ENCODE peak calls at places on chromosome 19, in four cellular contexts. M is cardiac muscle cell, Q is fibroblast of the aortic adventitia, J is NCI-H2171 treated with DMSO at 0.1 percent for 48 hours. Y is an unnamed sample.

GRCh38 chr19:57363734-57364181 is 407 bp downstream of the TRAPPC2B start:
- DNase-seq in M (peak), Q (no peak), J (no peak), Y (no peak)

GRCh38 chr19:28727133-28727834 is 485.7 kb downstream of the UQCRFS1 start:
- DNase-seq in J (no peak), M (peak), Q (peak), Y (peak)

GRCh38 chr19:1312732-1313694 is 27.3 kb downstream of the EFNA2 start:
- DNase-seq in J (peak), M (peak), Q (peak), Y (no peak)

GRCh38 chr19:44005968-44006367 is 3.2 kb downstream of the ZNF230 start:
- DNase-seq in M (peak), J (no peak), Q (peak), Y (no peak)

GRCh38 chr19:8973501-8974091 is 36.6 kb downstream of the MUC16 start:
- DNase-seq in Q (no peak), J (no peak), M (peak), Y (no peak)

GRCh38 chr19:17611462-17612244 is 56.2 kb downstream of the COLGALT1 start:
- DNase-seq in M (no peak), J (no peak), Q (no peak), Y (no peak)

GRCh38 chr19:38070573-38070972 is 153.4 kb downstream of the DPF1 start:
- DNase-seq in J (no peak), M (peak), Q (peak), Y (no peak)

GRCh38 chr19:19531951-19532805 is 3.5 kb downstream of the YJEFN3 start:
- DNase-seq in J (peak), M (peak), Q (peak), Y (peak)

GRCh38 chr19:33325920-33326319 is 23.6 kb upstream of the CEBPA start:
- DNase-seq in Q (peak), M (peak), J (peak), Y (no peak)

GRCh38 chr19:899363-900301 is 6.3 kb downstream of the RNU6-9 start:
- DNase-seq in Q (no peak), J (no peak), M (no peak), Y (no peak)

GRCh38 chr19:11781295-11782057 is 14.7 kb downstream of the ZNF441 start:
- DNase-seq in Q (no peak), J (no peak), M (no peak), Y (no peak)

GRCh38 chr19:33745297-33745696 is 51.4 kb upstream of the KCTD15 start:
- DNase-seq in Q (no peak), J (peak), M (no peak), Y (no peak)

GRCh38 chr19:45189971-45190370 is 11.4 kb downstream of the BLOC1S3 start:
- DNase-seq in Q (no peak), J (no peak), M (no peak), Y (no peak)

GRCh38 chr19:15812059-15812722 is 3.3 kb downstream of the OR10H1 start:
- DNase-seq in Q (no peak), J (no peak), M (no peak), Y (no peak)

GRCh38 chr19:46546194-46546896 is 50.7 kb upstream of the PNMA8B start:
- DNase-seq in J (peak), M (no peak), Q (peak), Y (no peak)

GRCh38 chr19:39474139-39474620 is 6.5 kb upstream of the TIMM50 start:
- DNase-seq in J (peak), M (peak), Q (peak), Y (peak)

GRCh38 chr19:11538232-11539036 is at the start of gene CNN1:
- DNase-seq in J (no peak), Q (peak), M (peak), Y (no peak)

GRCh38 chr19:32692727-32693061 is 1.1 kb downstream of the NUDT19 start:
- DNase-seq in Q (peak), M (no peak), J (peak), Y (no peak)

GRCh38 chr19:2602391-2603181 is 99.9 kb downstream of the GNG7 start:
- DNase-seq in Q (peak), M (peak), J (no peak), Y (no peak)